ENCODE peak calls at places on chromosomes 4 and X, in seven cellular contexts. D is stomach, G is spleen, O is esophagus squamous epithelium, I is adrenal gland, F is fibroblast of lung, S is cardiac muscle cell. W is an unnamed sample. For H3K36me3, the result is how much of the 10 kb centered on the place peaks cover.

GRCh38 chr4:175421506-175421905 is 390.6 kb downstream of the GPM6A start:
- DNase-seq in O (no peak), D (no peak), I (no peak), S (no peak), G (no peak), F (peak), W (peak)

GRCh38 chr4:60241886-60242285 is 958.2 kb upstream of the ADGRL3 start:
- DNase-seq in G (no peak), S (peak), I (no peak), D (no peak), F (peak), O (no peak), W (no peak)

GRCh38 chr4:182449960-182450359 is 206.8 kb downstream of the TENM3 start:
- DNase-seq in S (no peak), I (no peak), O (no peak), F (peak), G (no peak), D (no peak), W (no peak)

GRCh38 chrX:134520860-134521390 is 61.0 kb downstream of the HPRT1 start:
- DNase-seq in G (no peak), D (no peak), S (peak), O (no peak), F (peak), I (peak), W (peak)

GRCh38 chr4:155497306-155497705 is 120.5 kb upstream of the MAP9 start:
- DNase-seq in S (no peak), F (no peak), D (no peak), G (no peak), I (no peak), O (no peak), W (no peak)

GRCh38 chrX:81168391-81168790 is 33.3 kb downstream of the HMGN5 start:
- DNase-seq in O (no peak), D (no peak), G (no peak), F (no peak), S (no peak), I (no peak), W (no peak)

GRCh38 chrX:46354481-46354880 is 190.7 kb downstream of the ZNF674 start:
- DNase-seq in F (no peak), O (no peak), D (no peak), G (no peak), S (no peak), I (no peak), W (no peak)

GRCh38 chr4:185227131-185227551 is 17.7 kb downstream of the SNX25 start:
- DNase-seq in I (peak), F (peak), O (no peak), G (no peak), D (no peak), S (no peak), W (no peak)

GRCh38 chrX:12332786-12333347 is 194.6 kb downstream of the FRMPD4 start:
- DNase-seq in F (no peak), G (no peak), O (no peak), I (no peak), S (no peak), D (no peak), W (no peak)

GRCh38 chr4:158036998-158037397 is 135.8 kb downstream of the GASK1B start:
- DNase-seq in S (no peak), F (no peak), D (no peak), O (no peak), I (no peak), G (peak), W (no peak)

GRCh38 chrX:106894978-106895452 is 8.1 kb downstream of the RIPPLY1 start:
- DNase-seq in S (no peak), I (peak), O (no peak), G (no peak), D (no peak), F (peak), W (peak)

GRCh38 chrX:1380672-1381233 is 11.2 kb downstream of the SLC25A6 start:
- DNase-seq in I (no peak), S (no peak), F (no peak), O (no peak), D (peak), G (no peak), W (no peak)

GRCh38 chrX:153627675-153628111 is 19.3 kb upstream of the DUSP9 start:
- DNase-seq in D (no peak), G (no peak), O (no peak), F (no peak), I (no peak), S (no peak), W (peak)

GRCh38 chr4:23853986-23854385 is 35.9 kb downstream of the PPARGC1A start:
- DNase-seq in F (no peak), O (no peak), G (no peak), D (no peak), I (no peak), S (no peak), W (no peak)

GRCh38 chr4:173420324-173420752 is 21.4 kb upstream of the SCRG1 start:
- DNase-seq in D (no peak), I (no peak), O (no peak), S (no peak), G (no peak), F (peak), W (peak)

GRCh38 chr4:70688795-70689231 is 481 bp downstream of the UTP3 start:
- DNase-seq in D (no peak), F (no peak), S (no peak), I (peak), G (peak), O (no peak), W (no peak)

GRCh38 chr4:169314906-169315305 is 44.1 kb upstream of the SH3RF1 start:
- DNase-seq in D (peak), I (peak), O (peak), F (peak), S (peak), G (no peak), W (peak)

GRCh38 chrX:118346258-118347094 is 570 bp downstream of the WDR44 start:
- DNase-seq in O (peak), S (peak), D (peak), I (peak), F (no peak), G (peak), W (no peak)

GRCh38 chr4:10354225-10354624 is 103.0 kb downstream of the ZNF518B start:
- DNase-seq in G (no peak), O (no peak), S (no peak), D (no peak), F (no peak), I (peak), W (no peak)

GRCh38 chr4:4866833-4867744 is 7.6 kb downstream of the MSX1 start:
- DNase-seq in F (no peak), D (no peak), O (no peak), I (no peak), G (no peak), S (peak), W (no peak)

GRCh38 chr4:153713840-153714239 is 29.8 kb downstream of the TLR2 start:
- DNase-seq in I (no peak), G (no peak), O (no peak), S (no peak), D (no peak), F (peak), W (peak)

GRCh38 chr4:149409186-149410056 is 406.2 kb downstream of the IQCM start:
- DNase-seq in G (no peak), D (no peak), S (no peak), O (no peak), F (peak), I (peak), W (peak)

GRCh38 chr4:42617030-42617429 is 39.9 kb downstream of the ATP8A1 start:
- DNase-seq in O (no peak), I (no peak), D (no peak), F (no peak), S (no peak), G (no peak), W (no peak)

GRCh38 chrX:72120798-72121197 is 10.9 kb downstream of the RTL5 start:
- DNase-seq in D (no peak), G (no peak), S (no peak), O (no peak), I (no peak), F (no peak), W (no peak)

GRCh38 chr4:87521757-87522374 is 7.3 kb downstream of the SPARCL1 start:
- DNase-seq in G (no peak), D (no peak), F (peak), O (no peak), S (no peak), I (no peak), W (peak)

GRCh38 chr4:19486400-19486799 is 765.3 kb upstream of the SLIT2 start:
- DNase-seq in I (peak), D (no peak), F (peak), O (no peak), S (no peak), G (no peak), W (peak)

GRCh38 chr4:95250544-95251137 is 298.1 kb downstream of the UNC5C start:
- DNase-seq in I (no peak), D (no peak), G (no peak), S (no peak), F (no peak), O (no peak), W (peak)

GRCh38 chr4:110055014-110055768 is 142.5 kb downstream of the EGF start:
- DNase-seq in I (peak), D (no peak), F (no peak), O (no peak), S (no peak), G (no peak), W (peak)

GRCh38 chrX:71454222-71454621 is 78.7 kb upstream of the OGT start:
- DNase-seq in I (peak), F (no peak), D (no peak), S (no peak), O (no peak), G (no peak), W (no peak)

GRCh38 chr4:8082517-8083055 is 76.0 kb downstream of the ABLIM2 start:
- DNase-seq in O (no peak), D (no peak), F (no peak), S (no peak), I (no peak), G (no peak), W (no peak)

GRCh38 chr4:74873545-74874295 is 59.2 kb upstream of the PARM1 start:
- DNase-seq in O (no peak), I (no peak), G (no peak), S (no peak), F (peak), D (peak), W (no peak)

GRCh38 chr4:41009411-41009810 is 204.9 kb downstream of the APBB2 start:
- DNase-seq in I (no peak), F (peak), D (no peak), S (no peak), G (no peak), O (no peak), W (peak)

GRCh38 chr4:55549888-55550287 is 3.2 kb upstream of the CLOCK start:
- DNase-seq in S (no peak), I (no peak), D (no peak), G (no peak), F (peak), O (no peak), W (peak)

GRCh38 chr4:13511101-13511500 is 27.0 kb upstream of the RAB28 start:
- DNase-seq in I (no peak), G (no peak), S (no peak), O (no peak), D (no peak), F (no peak), W (peak)

GRCh38 chr4:147901388-147901787 is 169.5 kb downstream of the ARHGAP10 start:
- DNase-seq in D (no peak), O (no peak), G (no peak), I (no peak), F (no peak), S (no peak), W (no peak)

GRCh38 chr4:15031197-15031596 is 28.9 kb downstream of the CPEB2 start:
- DNase-seq in O (no peak), F (peak), D (no peak), S (no peak), I (no peak), G (no peak), W (no peak)

GRCh38 chr4:10082459-10083272 is 33.9 kb downstream of the WDR1 start:
- DNase-seq in I (no peak), O (no peak), S (no peak), D (peak), F (no peak), G (peak), W (no peak)

DNA sequence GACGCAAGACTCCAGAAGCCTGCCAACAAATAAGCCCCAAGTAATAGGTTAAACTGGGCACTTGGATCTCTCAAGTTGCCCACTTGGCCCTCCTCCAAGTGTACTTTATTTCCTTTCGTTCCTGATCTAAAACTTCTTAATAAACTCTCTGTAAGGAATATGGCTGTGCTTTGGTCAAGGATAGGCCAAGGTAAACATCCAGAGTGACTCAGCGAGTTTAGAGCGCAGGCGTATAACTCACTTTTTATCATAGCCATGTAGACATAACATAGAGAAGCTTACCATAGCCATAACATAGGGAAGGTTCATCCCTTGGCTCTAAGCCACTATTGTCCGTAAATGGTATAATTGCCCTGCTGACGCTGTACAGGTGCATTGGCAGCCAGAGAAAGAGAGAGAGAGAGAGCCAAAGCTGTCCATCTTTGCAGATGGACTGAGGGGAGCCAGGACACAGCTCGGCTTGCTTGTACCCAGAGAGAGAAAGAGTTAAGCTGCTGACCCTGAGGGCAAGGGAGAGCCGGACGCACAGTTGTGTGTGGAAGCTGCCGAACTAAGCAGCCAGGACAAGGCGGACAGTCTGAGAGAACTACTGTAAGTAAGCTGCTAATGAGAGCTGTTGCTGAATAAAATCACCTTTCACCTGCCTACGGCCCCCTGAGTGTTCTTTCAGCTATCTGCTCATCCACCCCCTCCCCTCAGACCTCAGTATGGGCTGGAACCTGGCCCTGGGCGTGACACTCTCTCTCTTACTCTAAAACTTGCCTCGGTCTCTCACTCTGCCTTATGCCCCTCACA is 1.8 kb downstream of the TLR1 start:
- DNase-seq in F (no peak), I (no peak), D (no peak), S (no peak), O (no peak), G (no peak), W (no peak)
- H3K4me3 ChIP-seq in F (no peak), I (no peak), D (no peak), S (no peak), O (peak), G (peak), W (no peak)

GRCh38 chr4:2651998-2652397 is 104.1 kb downstream of the TNIP2 start:
- DNase-seq in F (no peak), G (no peak), D (no peak), S (no peak), I (no peak), O (no peak), W (no peak)

GRCh38 chr4:2649604-2650114 is 106.5 kb downstream of the TNIP2 start:
- DNase-seq in F (no peak), I (no peak), G (no peak), S (no peak), D (no peak), O (no peak), W (no peak)

GRCh38 chr4:2650276-2650675 is 105.9 kb downstream of the TNIP2 start:
- DNase-seq in O (no peak), G (no peak), D (no peak), F (no peak), I (no peak), S (no peak), W (no peak)

GRCh38 chr4:2652415-2653155 is 103.6 kb downstream of the TNIP2 start:
- DNase-seq in O (no peak), G (no peak), D (no peak), I (no peak), S (no peak), F (no peak), W (no peak)

DNA sequence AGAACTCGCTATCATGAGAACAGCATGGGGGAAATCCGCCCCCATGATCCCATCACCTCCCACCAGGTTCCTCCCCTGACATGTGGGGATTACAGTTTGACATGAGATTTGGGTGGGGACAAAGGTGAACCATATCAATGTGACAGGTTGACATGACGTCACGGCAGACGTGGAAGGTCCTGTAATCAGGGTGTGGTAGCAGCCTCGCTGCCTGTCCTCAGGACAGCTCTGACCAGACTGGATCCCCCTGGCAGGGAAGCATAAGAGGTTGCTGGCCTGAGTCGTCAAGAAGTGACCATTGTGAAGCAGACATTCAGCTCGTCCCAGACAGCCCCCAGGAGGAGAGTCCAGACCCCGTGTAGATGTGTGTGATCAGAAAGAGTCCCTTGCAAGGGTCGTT is 104.6 kb downstream of the TNIP2 start:
- DNase-seq in F (no peak), I (no peak), O (no peak), S (no peak), D (no peak), G (no peak), W (no peak)
- H3K36me3 ChIP-seq in F (under half), I (under half), O (half or more), S (under half), D (half or more), G (half or more), W (under half)

DNA sequence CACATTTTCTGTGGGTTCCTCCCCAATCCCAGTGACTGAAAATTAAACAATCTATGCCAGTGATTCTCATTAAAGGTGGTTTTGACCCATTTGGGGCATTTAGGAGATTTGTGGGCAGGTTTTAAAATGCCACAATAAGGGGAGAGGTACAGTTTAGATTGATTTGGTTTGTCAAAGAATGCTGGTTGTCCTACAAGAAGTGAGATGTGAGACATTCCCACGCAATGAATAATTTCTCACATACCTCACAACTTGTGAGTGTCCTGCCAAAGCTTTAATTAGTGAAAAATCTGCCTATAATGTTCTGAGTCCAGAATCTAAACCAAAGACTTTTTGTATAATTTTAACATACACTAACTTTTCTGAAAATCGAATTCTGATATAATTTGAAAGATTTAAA is 199.4 kb downstream of the MAPK10 start:
- DNase-seq in F (no peak), O (no peak), G (no peak), I (no peak), S (no peak), D (no peak), W (no peak)
- H3K4me3 ChIP-seq in F (no peak), O (no peak), G (no peak), I (no peak), S (no peak), D (no peak), W (no peak)

DNA sequence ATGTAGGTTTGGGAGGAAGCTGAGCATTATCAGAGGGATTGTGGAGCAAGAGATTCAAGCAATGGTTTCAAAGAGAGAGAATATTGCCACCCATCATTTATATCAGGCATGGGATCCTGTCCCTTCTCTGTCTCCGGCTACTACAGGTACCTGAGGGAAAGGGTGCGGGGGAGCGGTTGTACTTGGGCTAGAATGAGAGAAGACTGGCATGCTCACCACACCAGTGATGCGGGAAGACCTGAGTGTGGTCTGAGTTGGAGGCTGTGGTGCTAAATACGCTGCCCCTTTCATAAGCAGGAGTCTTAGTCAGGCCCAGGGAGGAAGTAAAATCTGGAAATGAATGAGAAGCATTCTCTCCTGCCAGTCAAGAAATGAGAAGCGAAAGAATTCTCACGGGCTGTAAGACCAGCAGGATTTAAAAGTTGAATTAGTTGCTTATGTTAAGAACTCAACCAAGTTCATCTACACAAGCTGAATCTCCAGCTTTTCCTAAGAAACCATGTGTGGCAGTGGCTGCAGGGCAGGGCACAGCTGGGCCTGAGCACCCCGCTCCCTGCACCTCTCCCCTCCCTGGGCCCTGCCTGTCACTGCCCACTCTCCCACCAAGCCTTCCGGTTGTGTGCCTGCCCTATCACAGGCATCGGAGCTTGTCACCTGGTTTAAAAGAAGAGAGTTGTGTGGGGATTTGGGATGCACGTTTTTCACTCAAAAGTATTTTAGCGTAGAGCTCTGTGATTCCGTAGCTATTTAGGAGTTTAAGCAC is 24.8 kb upstream of the MSANTD1 start:
- DNase-seq in O (no peak), D (no peak), I (no peak), S (no peak), F (no peak), G (no peak), W (no peak)
- H3K36me3 ChIP-seq in O (half or more), D (half or more), I (half or more), S (under half), F (under half), G (half or more), W (under half)

GRCh38 chr4:152374606-152375285 is 161.1 kb downstream of the FBXW7 start:
- DNase-seq in F (no peak), G (no peak), D (no peak), S (no peak), O (no peak), I (no peak), W (no peak)
- H3K4me3 ChIP-seq in F (no peak), G (no peak), D (no peak), S (no peak), O (no peak), I (no peak), W (no peak)

GRCh38 chr4:113502883-113503282 is 258.7 kb downstream of the CAMK2D start:
- DNase-seq in S (no peak), D (no peak), O (no peak), I (peak), G (no peak), F (no peak), W (no peak)
- H3K36me3 ChIP-seq in S (under half), D (under half), O (under half), I (under half), G (under half), F (under half), W (under half)

W was measured in bronchial epithelial cell.